ENCODE peak calls at places on chromosomes 13 and 19, in six cellular contexts. G is brain microvascular endothelial cell, B is H9, S is foreskin melanocyte, T is A172, D is GM23338. P is an unnamed sample.

GRCh38 chr19:13817615-13818371 is 22.6 kb downstream of the ZSWIM4 start:
- DNase-seq in G (no peak), B (peak; percentile 100), S (no peak), T (no peak), D (peak; percentile 99), P (no peak)

GRCh38 chr19:46603195-46603637 is 2.1 kb downstream of the CALM3 start:
- DNase-seq in G (no peak), B (no peak), S (no peak), T (no peak), D (no peak), P (no peak)

GRCh38 chr13:33794576-33794975 is 23.4 kb upstream of the RFC3 start:
- DNase-seq in G (no peak), B (no peak), S (peak; percentile 30), T (no peak), D (no peak), P (no peak)

GRCh38 chr13:94433055-94433947 is 46.2 kb downstream of the DCT start:
- DNase-seq in G (no peak), B (peak; percentile 41), S (no peak), T (no peak), D (peak; percentile 62), P (no peak)

GRCh38 chr19:4367336-4367723 is 24.0 kb downstream of the MPND start:
- DNase-seq in G (no peak), B (no peak), S (no peak), T (no peak), D (no peak), P (no peak)

GRCh38 chr19:3976495-3977241 is 5.8 kb upstream of the DAPK3 start:
- DNase-seq in G (no peak), B (peak; percentile 34), S (no peak), T (no peak), D (peak; percentile 7), P (no peak)

GRCh38 chr13:77919351-77920294 is 992 bp upstream of the EDNRB start:
- DNase-seq in G (peak; percentile 14), B (peak; percentile 73), S (peak; percentile 89), T (no peak), D (peak; percentile 69), P (no peak)

GRCh38 chr13:49441846-49442245 is 2.0 kb downstream of the CAB39L start:
- DNase-seq in G (no peak), B (no peak), S (no peak), T (no peak), D (no peak), P (peak; percentile 63)

GRCh38 chr13:27476943-27477681 is 26.7 kb upstream of the MTIF3 start:
- DNase-seq in G (peak; percentile 29), B (no peak), S (no peak), T (no peak), D (no peak), P (peak; percentile 89)